ENCODE peak calls at places on chromosomes 1 and 21, in four cellular contexts. S is AG09309, D is left lung, T is tibial nerve. P is an unnamed sample.

GRCh38 chr1:54569339-54569738 is 21.3 kb downstream of the ACOT11 start:
- DNase-seq in D (no peak), T (no peak), S (peak), P (no peak)

GRCh38 chr1:33724348-33724747 is 139.5 kb upstream of the HMGB4 start:
- DNase-seq in S (no peak), T (no peak), D (no peak), P (no peak)

GRCh38 chr1:53618218-53619087 is 120.5 kb downstream of the GLIS1 start:
- DNase-seq in S (no peak), T (no peak), D (peak), P (peak)

GRCh38 chr1:41504126-41505035 is 19.9 kb upstream of the EDN2 start:
- DNase-seq in T (no peak), D (peak), S (no peak), P (no peak)

GRCh38 chr1:87362834-87363426 is 34.2 kb downstream of the LMO4 start:
- DNase-seq in T (no peak), D (no peak), S (no peak), P (no peak)

GRCh38 chr1:33433509-33434362 is 2.8 kb upstream of the PHC2 start:
- DNase-seq in D (peak), T (no peak), S (peak), P (no peak)

GRCh38 chr21:35370671-35371070 is 321.6 kb upstream of the RUNX1 start:
- DNase-seq in D (no peak), T (no peak), S (no peak), P (no peak)

GRCh38 chr1:180268556-180269044 is 38.5 kb downstream of the LHX4 start:
- DNase-seq in S (no peak), D (no peak), T (no peak), P (peak)

GRCh38 chr1:226342656-226343055 is 33.7 kb upstream of the LIN9 start:
- DNase-seq in S (no peak), T (no peak), D (no peak), P (no peak)

GRCh38 chr1:2277741-2278488 is 49.8 kb downstream of the SKI start:
- DNase-seq in T (no peak), S (no peak), D (no peak), P (no peak)

GRCh38 chr1:3380465-3380864 is 74.0 kb upstream of the ARHGEF16 start:
- DNase-seq in S (no peak), D (no peak), T (no peak), P (no peak)

GRCh38 chr1:93817819-93818569 is 61.0 kb downstream of the DNTTIP2 start:
- DNase-seq in T (no peak), D (peak), S (no peak), P (no peak)

GRCh38 chr1:74280642-74281396 is 45.6 kb downstream of the TNNI3K start:
- DNase-seq in D (no peak), T (no peak), S (no peak), P (no peak)

GRCh38 chr1:224498574-224499170 is 64.1 kb upstream of the WDR26 start:
- DNase-seq in T (no peak), S (no peak), D (no peak), P (no peak)

GRCh38 chr1:204337047-204337446 is 22.7 kb downstream of the PLEKHA6 start:
- DNase-seq in T (no peak), D (no peak), S (no peak), P (no peak)

GRCh38 chr1:111571987-111572386 is 47.6 kb upstream of the RAP1A start:
- DNase-seq in S (peak), D (no peak), T (no peak), P (no peak)

GRCh38 chr1:30697977-30698376 is 25.4 kb downstream of the MATN1 start:
- DNase-seq in S (peak), T (no peak), D (peak), P (no peak)
- TF ChIP-seq CTCF in S (no peak), T (no peak), D (no peak), P (no peak)

GRCh38 chr1:14983277-14983676 is 170.3 kb upstream of the TMEM51 start:
- DNase-seq in D (no peak), T (no peak), S (no peak), P (no peak)
- TF ChIP-seq CTCF in D (no peak), T (no peak), S (no peak), P (no peak)

DNA sequence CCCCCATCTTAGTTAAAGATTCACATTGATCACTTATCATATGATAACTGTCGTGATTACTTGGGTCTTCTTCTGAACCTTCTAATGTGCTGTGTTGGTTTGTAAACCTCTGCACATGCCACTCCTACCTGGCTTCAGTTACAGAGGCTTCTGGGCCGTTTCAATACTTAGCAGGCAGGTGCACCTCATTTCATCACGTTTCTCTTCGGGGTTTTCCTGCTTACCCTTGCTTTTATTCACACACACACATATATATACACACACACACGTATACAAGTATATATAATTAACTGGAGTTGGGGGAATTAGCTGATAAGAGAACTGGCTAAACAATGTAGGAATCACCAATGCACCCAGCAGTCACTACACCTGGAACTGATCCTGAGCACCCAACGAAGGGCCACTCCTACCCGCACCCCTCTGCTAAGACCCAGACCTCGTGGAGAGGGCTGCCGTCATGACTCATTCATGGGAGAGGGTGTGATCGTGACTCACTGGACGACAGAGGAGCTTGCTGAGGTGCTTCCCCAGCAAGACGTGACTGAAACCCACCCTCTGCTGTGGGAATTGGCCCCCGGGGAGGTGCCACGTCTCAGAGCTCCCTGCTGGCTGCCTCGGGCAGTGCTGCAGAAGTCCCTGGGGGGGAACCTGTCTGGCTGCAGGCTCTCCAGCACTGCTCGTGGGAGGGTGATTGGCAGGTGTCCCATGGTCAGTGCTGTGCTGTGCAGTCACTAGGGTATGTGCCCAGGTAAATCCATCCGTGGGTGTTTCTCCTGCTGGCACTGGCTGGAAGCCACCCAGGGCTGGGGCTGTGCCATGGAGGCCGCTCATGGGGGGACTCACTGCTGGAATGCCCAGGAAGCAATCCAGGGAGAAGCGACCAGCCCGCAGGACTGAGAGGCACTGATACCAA is 166.6 kb downstream of the DYRK1A start:
- DNase-seq in D (peak), T (no peak), S (no peak), P (peak)
- TF ChIP-seq CTCF in D (no peak), T (no peak), S (no peak), P (no peak)

GRCh38 chr21:8989261-8989882 is 1532.0 kb upstream of the TPTE start:
- DNase-seq in D (no peak), T (no peak), S (no peak), P (no peak)

GRCh38 chr21:8989883-8990325 is 1531.5 kb upstream of the TPTE start:
- DNase-seq in T (no peak), D (no peak), S (no peak), P (no peak)

GRCh38 chr21:8991088-8991907 is 1530.1 kb upstream of the TPTE start:
- DNase-seq in T (no peak), D (no peak), S (no peak), P (no peak)

GRCh38 chr21:8991968-8992621 is 1529.3 kb upstream of the TPTE start:
- DNase-seq in T (no peak), S (no peak), D (no peak), P (no peak)

DNA sequence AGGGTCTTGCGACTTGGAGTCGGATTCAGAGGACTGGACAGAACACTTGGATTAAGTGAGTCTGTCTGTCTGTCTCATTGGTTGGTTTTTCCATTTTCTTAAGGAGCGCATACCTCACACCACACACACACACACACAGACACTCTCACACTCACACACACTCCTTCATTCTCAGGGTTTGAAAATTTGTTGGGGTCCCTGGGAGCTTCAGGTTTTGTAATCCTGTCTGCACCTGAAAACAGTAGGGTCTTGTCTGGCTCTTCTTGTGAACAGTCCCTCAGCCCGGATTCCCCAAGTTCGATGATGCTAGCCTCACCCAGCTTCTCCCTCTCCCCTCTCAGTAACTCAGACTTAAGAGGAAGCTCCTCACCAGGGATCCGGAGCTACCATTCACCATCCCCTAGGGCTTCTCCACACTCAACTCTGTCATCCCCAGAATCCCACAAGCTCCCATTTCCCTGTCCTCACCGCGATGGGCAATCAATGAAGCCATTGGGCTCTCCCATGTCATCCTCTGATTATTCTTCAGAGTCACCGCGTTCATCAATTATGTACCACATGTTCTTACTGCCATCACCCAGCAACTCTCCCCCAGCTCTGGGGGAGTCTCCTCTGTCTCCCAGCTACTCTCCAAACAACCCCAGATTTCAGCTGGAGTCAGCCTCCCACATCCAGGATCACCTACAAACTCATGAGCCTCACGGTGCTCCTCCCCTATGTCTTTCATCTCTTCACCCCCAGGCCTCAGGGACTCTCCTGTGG is 1530.9 kb upstream of the TPTE start:
- DNase-seq in D (no peak), T (no peak), S (no peak), P (no peak)
- TF ChIP-seq CTCF in D (no peak), T (no peak), S (no peak), P (no peak)

P was measured in suprapubic skin.